ENCODE peak calls at places on chromosomes 12 and 14, in eight cellular contexts. I is stimulated activated CD4-positive, alpha-beta T cell treated with anti-CD3 and anti-CD28 coated beads, Interleukin-1b, Interleukin-23, amount 100 ng/mL, for 4 hours; L is choroid plexus epithelial cell; K is substantia nigra; W is spleen; E is ureter; M is natural killer cell; T is hypothalamus. D is an unnamed sample.

GRCh38 chr12:11630046-11630706 is 19.3 kb upstream of the ETV6 start:
- DNase-seq in T (peak), L (no peak), W (no peak), M (no peak), I (no peak), E (no peak), K (peak), D (no peak)

GRCh38 chr14:61646366-61647101 is 48.8 kb upstream of the HIF1A start:
- DNase-seq in I (no peak), E (no peak), K (no peak), W (no peak), M (no peak), L (peak), T (no peak), D (no peak)

GRCh38 chr14:57871487-57872080 is 5.7 kb upstream of the SLC35F4 start:
- DNase-seq in L (peak), K (peak), T (no peak), I (no peak), M (no peak), E (no peak), W (no peak), D (peak)

GRCh38 chr14:70052990-70053389 is 135.8 kb downstream of the SLC8A3 start:
- DNase-seq in M (no peak), W (no peak), I (no peak), E (no peak), T (no peak), L (peak), K (no peak), D (no peak)

GRCh38 chr14:32601908-32602307 is 272.8 kb downstream of the AKAP6 start:
- DNase-seq in K (no peak), M (no peak), W (no peak), E (no peak), L (no peak), I (no peak), T (no peak), D (no peak)

GRCh38 chr12:119695034-119695433 is 27.1 kb downstream of the PRKAB1 start:
- DNase-seq in T (no peak), L (peak), I (no peak), W (no peak), E (no peak), M (no peak), K (no peak), D (no peak)

GRCh38 chr12:51242896-51243295 is 4.3 kb downstream of the DAZAP2 start:
- DNase-seq in T (no peak), W (no peak), K (no peak), I (no peak), E (no peak), M (no peak), L (no peak), D (no peak)

GRCh38 chr14:100359111-100359510 is 36.0 kb downstream of the SLC25A47 start:
- DNase-seq in I (no peak), K (no peak), E (no peak), W (no peak), T (no peak), L (no peak), M (no peak), D (no peak)

GRCh38 chr14:92546347-92547053 is 32.9 kb downstream of the RIN3 start:
- DNase-seq in T (no peak), I (no peak), M (no peak), E (no peak), K (no peak), L (no peak), W (no peak), D (no peak)

GRCh38 chr12:87290505-87290904 is 738.7 kb downstream of the C12orf50 start:
- DNase-seq in M (no peak), W (no peak), L (no peak), E (no peak), K (no peak), I (no peak), T (no peak), D (no peak)

GRCh38 chr14:71754422-71755095 is 177.7 kb upstream of the RGS6 start:
- DNase-seq in K (no peak), W (no peak), I (no peak), M (no peak), L (no peak), T (no peak), E (no peak), D (no peak)